ENCODE peak calls at places on chromosomes 1 and 21, in eight cellular contexts. V, L, X, Z, P, Y, T and F are unnamed samples.

GRCh38 chr1:3352952-3353331 is 101.5 kb upstream of the ARHGEF16 start:
- DNase-seq in P (no peak), Z (peak; percentile 85), X (no peak), Y (peak; percentile 81), L (peak; percentile 89), T (no peak), V (no peak), F (no peak)

GRCh38 chr1:115112496-115113375 is 23.4 kb upstream of the TSPAN2 start:
- DNase-seq in X (no peak), Y (peak; percentile 82), L (no peak), V (peak; percentile 16), T (no peak), P (no peak), Z (no peak), F (no peak)

GRCh38 chr21:31557956-31558838 is 101.3 kb upstream of the SOD1 start:
- DNase-seq in Z (no peak), P (no peak), Y (peak; percentile 78), X (no peak), T (no peak), L (no peak), V (peak; percentile 9), F (no peak)

GRCh38 chr1:228210684-228211083 is 2.8 kb downstream of the OBSCN start:
- DNase-seq in V (no peak), T (no peak), Z (no peak), P (no peak), L (no peak), Y (no peak), X (no peak), F (no peak)

GRCh38 chr1:231073311-231073710 is 33.3 kb upstream of the FAM89A start:
- DNase-seq in V (no peak), P (no peak), T (no peak), Z (no peak), L (no peak), Y (no peak), X (no peak), F (no peak)

GRCh38 chr1:162849711-162850110 is 11.3 kb downstream of the CCDC190 start:
- DNase-seq in X (no peak), T (no peak), Y (no peak), Z (no peak), V (no peak), L (no peak), P (peak; percentile 6), F (no peak)

GRCh38 chr21:16741228-16741665 is 771.6 kb upstream of the CXADR start:
- DNase-seq in L (peak; percentile 60), P (no peak), V (no peak), Y (no peak), Z (no peak), X (no peak), T (no peak), F (no peak)

GRCh38 chr1:108541856-108542255 is 18.0 kb upstream of the EEIG2 start:
- DNase-seq in P (no peak), V (no peak), Z (no peak), X (no peak), Y (no peak), L (no peak), T (no peak), F (no peak)

GRCh38 chr1:64965239-64966157 is 851 bp downstream of the JAK1 start:
- DNase-seq in V (peak; percentile 40), X (peak; percentile 25), T (peak; percentile 63), P (peak; percentile 76), Y (peak; percentile 95), Z (peak; percentile 90), L (peak; percentile 79), F (peak; percentile 40)

GRCh38 chr1:64967381-64967780 is 1.0 kb upstream of the JAK1 start:
- DNase-seq in V (no peak), Y (peak; percentile 78), P (no peak), Z (no peak), L (no peak), X (no peak), T (no peak), F (no peak)

GRCh38 chr1:64969305-64970066 is 3.1 kb upstream of the JAK1 start:
- DNase-seq in Z (no peak), T (no peak), L (no peak), P (peak; percentile 11), X (no peak), Y (no peak), V (no peak), F (no peak)

GRCh38 chr1:64963466-64963865 is 2.9 kb downstream of the JAK1 start:
- DNase-seq in X (no peak), Y (no peak), V (no peak), P (no peak), T (no peak), Z (no peak), L (no peak), F (no peak)

GRCh38 chr1:64966158-64966963 is at the start of gene JAK1:
- DNase-seq in Z (peak; percentile 94), P (peak; percentile 72), L (peak; percentile 88), X (peak; percentile 76), V (peak; percentile 86), Y (peak; percentile 98), T (peak; percentile 63), F (peak; percentile 82)
- TF ChIP-seq POLR2A in Z (no peak), P (peak; percentile 89), L (peak; percentile 74), X (peak; percentile 81), V (peak; percentile 94), Y (no peak), T (no peak), F (peak; percentile 95)

GRCh38 chr1:157042852-157043251 is 2.7 kb downstream of the ARHGEF11 start:
- DNase-seq in L (no peak), V (no peak), X (no peak), T (no peak), Y (no peak), Z (no peak), P (no peak), F (no peak)

GRCh38 chr1:157047064-157047410 is 1.5 kb upstream of the ARHGEF11 start:
- DNase-seq in P (no peak), T (no peak), V (no peak), L (no peak), Y (no peak), Z (no peak), X (no peak), F (no peak)

GRCh38 chr1:157044326-157044725 is 1.2 kb downstream of the ARHGEF11 start:
- DNase-seq in Y (no peak), Z (no peak), L (no peak), T (no peak), V (no peak), X (no peak), P (no peak), F (no peak)

GRCh38 chr1:157043685-157044084 is 1.9 kb downstream of the ARHGEF11 start:
- DNase-seq in Y (no peak), P (no peak), L (no peak), V (no peak), Z (no peak), T (no peak), X (no peak), F (no peak)

GRCh38 chr1:157045251-157046218 is at the start of gene ARHGEF11:
- DNase-seq in X (peak; percentile 69), T (peak; percentile 83), Z (peak; percentile 95), L (peak; percentile 91), Y (peak; percentile 90), P (peak; percentile 87), V (peak; percentile 89), F (peak; percentile 90)
- TF ChIP-seq POLR2A in X (peak; percentile 89), T (no peak), Z (no peak), L (peak; percentile 44), Y (no peak), P (peak; percentile 65), V (peak; percentile 81), F (peak; percentile 90)

GRCh38 chr1:234978397-234979291 is 150.0 kb downstream of the TOMM20 start:
- DNase-seq in Z (peak; percentile 85), T (peak; percentile 71), V (no peak), L (no peak), Y (peak; percentile 92), P (peak; percentile 93), X (no peak), F (no peak)

GRCh38 chr1:234980224-234980656 is 148.4 kb downstream of the TOMM20 start:
- DNase-seq in Y (no peak), Z (no peak), V (no peak), P (no peak), T (no peak), L (no peak), X (no peak), F (no peak)

GRCh38 chr1:234979316-234980223 is 149.1 kb downstream of the TOMM20 start:
- DNase-seq in T (no peak), P (no peak), Y (no peak), X (no peak), L (no peak), V (no peak), Z (peak; percentile 70), F (no peak)

GRCh38 chr1:234981758-234982157 is 146.9 kb downstream of the TOMM20 start:
- DNase-seq in X (no peak), T (no peak), L (no peak), P (no peak), V (no peak), Y (no peak), Z (peak; percentile 39), F (no peak)

DNA sequence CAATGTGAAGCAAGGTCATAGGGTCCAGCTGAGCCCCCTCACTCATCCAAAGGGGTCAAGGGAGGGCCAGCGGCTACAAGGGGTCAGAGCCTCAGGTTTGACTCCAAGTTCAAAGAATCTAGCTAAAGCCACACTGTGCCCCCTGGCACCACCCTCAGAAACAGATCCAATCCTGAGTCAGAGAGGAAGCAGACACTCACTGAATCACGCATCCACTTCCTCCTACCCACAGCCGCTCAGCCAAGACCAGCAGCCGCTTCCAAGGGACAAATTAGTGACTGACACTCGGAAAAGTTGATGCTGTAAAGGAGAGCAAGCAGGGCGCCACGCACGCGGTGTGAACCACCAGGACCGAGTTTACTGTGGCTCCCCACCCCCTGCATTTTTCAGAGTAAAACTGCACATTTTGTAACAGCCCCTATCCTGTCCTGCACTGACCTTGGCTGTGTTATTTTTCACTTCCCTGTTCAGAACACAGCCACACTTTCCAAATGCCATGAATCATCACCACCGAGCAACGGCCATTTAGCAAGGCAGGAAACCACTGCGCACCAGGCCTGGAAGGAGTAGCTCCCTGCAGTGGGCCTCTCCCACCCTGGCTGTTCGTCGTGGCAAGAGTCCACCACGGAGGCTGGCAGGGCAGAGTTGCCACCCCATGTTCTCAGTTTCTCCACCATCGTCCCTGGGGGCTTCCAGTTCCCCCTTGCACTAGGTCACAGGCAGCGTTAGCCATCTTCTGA is 147.8 kb downstream of the TOMM20 start:
- DNase-seq in P (peak; percentile 97), L (peak; percentile 80), X (peak; percentile 80), V (no peak), Z (peak; percentile 94), Y (peak; percentile 91), T (peak; percentile 90), F (no peak)
- TF ChIP-seq POLR2A in P (peak; percentile 29), L (peak; percentile 33), X (peak; percentile 23), V (no peak), Z (no peak), Y (no peak), T (no peak), F (peak; percentile 21)

DNA sequence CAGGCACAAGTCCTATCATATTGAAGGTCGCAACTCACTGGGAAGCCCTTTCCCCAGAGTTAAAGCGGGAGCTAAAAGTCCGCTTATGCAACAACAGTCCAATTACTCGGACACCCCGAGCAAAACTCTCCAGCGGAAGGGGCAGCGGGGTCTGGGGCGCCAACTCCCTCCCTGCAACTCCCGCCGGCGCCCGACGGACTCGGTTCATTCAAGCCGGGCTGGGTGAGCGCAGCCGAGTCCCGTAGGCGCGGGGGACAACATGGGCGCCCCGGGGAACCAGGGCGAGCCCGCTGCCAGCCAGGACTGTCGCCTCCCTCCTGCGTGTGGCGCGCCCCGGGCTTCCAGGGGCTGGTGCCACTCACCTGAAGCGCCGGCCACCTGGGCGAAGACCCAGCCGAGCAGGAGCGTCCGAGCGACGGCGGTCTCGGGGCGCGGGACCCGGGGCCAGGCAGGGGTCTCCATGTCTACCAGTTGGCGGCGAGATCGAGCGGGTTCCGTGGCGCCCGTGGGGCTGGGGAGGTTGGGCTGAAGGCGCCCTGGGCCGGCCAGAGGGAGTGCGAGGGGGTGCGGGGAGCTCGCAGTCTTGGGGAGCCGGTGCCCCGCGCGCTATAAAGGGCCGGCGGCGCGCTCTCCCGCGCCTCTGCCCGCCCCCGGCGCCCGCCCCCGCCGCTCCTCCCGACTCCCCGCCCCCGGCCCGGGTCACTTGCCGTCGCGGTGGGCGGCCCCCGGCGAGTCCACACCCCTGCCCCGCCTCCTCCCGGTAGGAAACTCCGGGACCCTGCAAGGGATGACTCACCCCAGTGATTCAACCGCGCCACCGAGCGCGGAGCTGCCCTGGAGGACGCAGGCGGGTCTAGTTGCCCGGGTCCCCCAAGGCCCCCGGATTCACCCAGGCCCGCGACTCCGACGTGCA is at the start of gene F3:
- DNase-seq in Z (peak; percentile 96), L (peak; percentile 96), V (peak; percentile 94), T (peak; percentile 84), Y (peak; percentile 91), X (peak; percentile 69), P (peak; percentile 91), F (peak; percentile 77)
- TF ChIP-seq POLR2A in Z (peak; percentile 91), L (peak; percentile 92), V (peak; percentile 92), T (no peak), Y (no peak), X (peak; percentile 34), P (peak; percentile 95), F (peak; percentile 8)